ENCODE peak calls at places on chromosome 18, in four cellular contexts. One of them, this sample, is unnamed.

GRCh38 chr18:57813245-57813644 is 10.1 kb upstream of the ATP8B1 start:
- DNase-seq in pancreas: no peak
- DNase-seq in EL: peak; percentile 99
- DNase-seq in germinal center: no peak
- DNase-seq in this sample: peak; percentile 96

GRCh38 chr18:57352271-57352701 is at the start of gene ST8SIA3:
- DNase-seq in pancreas: no peak
- DNase-seq in EL: no peak
- DNase-seq in germinal center: no peak
- DNase-seq in this sample: no peak

GRCh38 chr18:43870626-43871025 is 593.3 kb upstream of the SYT4 start:
- DNase-seq in pancreas: no peak
- DNase-seq in EL: no peak
- DNase-seq in germinal center: no peak
- DNase-seq in this sample: no peak

GRCh38 chr18:75249672-75250470 is 39.3 kb downstream of the TSHZ1 start:
- DNase-seq in pancreas: no peak
- DNase-seq in EL: no peak
- DNase-seq in germinal center: no peak
- DNase-seq in this sample: no peak

GRCh38 chr18:9808530-9809241 is 77.1 kb upstream of the TXNDC2 start:
- DNase-seq in pancreas: peak; percentile 17
- DNase-seq in EL: peak; percentile 54
- DNase-seq in germinal center: no peak
- DNase-seq in this sample: no peak

GRCh38 chr18:62832282-62832681 is 116.9 kb downstream of the PHLPP1 start:
- DNase-seq in pancreas: no peak
- DNase-seq in EL: no peak
- DNase-seq in germinal center: no peak
- DNase-seq in this sample: no peak

GRCh38 chr18:3180325-3180724 is 39.4 kb downstream of the MYOM1 start:
- DNase-seq in pancreas: no peak
- DNase-seq in EL: peak; percentile 29
- DNase-seq in germinal center: no peak
- DNase-seq in this sample: peak; percentile 91

GRCh38 chr18:10190564-10190963 is 263.9 kb upstream of the APCDD1 start:
- DNase-seq in pancreas: no peak
- DNase-seq in EL: peak; percentile 47
- DNase-seq in germinal center: no peak
- DNase-seq in this sample: no peak

GRCh38 chr18:21843340-21843739 is 102.7 kb downstream of the MIB1 start:
- DNase-seq in pancreas: no peak
- DNase-seq in EL: no peak
- DNase-seq in germinal center: no peak
- DNase-seq in this sample: no peak

GRCh38 chr18:65498605-65499004 is 252.2 kb upstream of the CDH7 start:
- DNase-seq in pancreas: no peak
- DNase-seq in EL: no peak
- DNase-seq in germinal center: no peak
- DNase-seq in this sample: no peak

GRCh38 chr18:67302043-67302442 is 214.5 kb downstream of the DSEL start:
- DNase-seq in pancreas: no peak
- DNase-seq in EL: peak; percentile 46
- DNase-seq in germinal center: no peak
- DNase-seq in this sample: no peak

GRCh38 chr18:59787998-59788875 is 91.0 kb upstream of the CCBE1 start:
- DNase-seq in pancreas: no peak
- DNase-seq in EL: peak; percentile 82
- DNase-seq in germinal center: no peak
- DNase-seq in this sample: peak; percentile 39

GRCh38 chr18:48222118-48222517 is 187.1 kb downstream of the ZBTB7C start:
- DNase-seq in pancreas: peak; percentile 61
- DNase-seq in EL: no peak
- DNase-seq in germinal center: no peak
- DNase-seq in this sample: no peak

GRCh38 chr18:644395-645004 is 13.0 kb upstream of the TYMS start:
- DNase-seq in pancreas: no peak
- DNase-seq in EL: no peak
- DNase-seq in germinal center: no peak
- DNase-seq in this sample: no peak

GRCh38 chr18:70411886-70412443 is 123.1 kb downstream of the SOCS6 start:
- DNase-seq in pancreas: no peak
- DNase-seq in EL: no peak
- DNase-seq in germinal center: no peak
- DNase-seq in this sample: peak; percentile 91

GRCh38 chr18:44696892-44697291 is 16.2 kb downstream of the SETBP1 start:
- DNase-seq in pancreas: peak; percentile 52
- DNase-seq in EL: no peak
- DNase-seq in germinal center: no peak
- DNase-seq in this sample: no peak

GRCh38 chr18:62590799-62591640 is 68.2 kb downstream of the ZCCHC2 start:
- DNase-seq in pancreas: no peak
- DNase-seq in EL: no peak
- DNase-seq in germinal center: no peak
- DNase-seq in this sample: no peak

GRCh38 chr18:35671952-35672603 is 90.5 kb downstream of the GALNT1 start:
- DNase-seq in pancreas: no peak
- DNase-seq in EL: no peak
- DNase-seq in germinal center: no peak
- DNase-seq in this sample: no peak

GRCh38 chr18:23208600-23208999 is 73.3 kb downstream of the CABLES1 start:
- DNase-seq in pancreas: no peak
- DNase-seq in EL: no peak
- DNase-seq in germinal center: no peak
- DNase-seq in this sample: no peak

GRCh38 chr18:74817576-74817975 is 219.9 kb downstream of the ZNF407 start:
- DNase-seq in pancreas: no peak
- DNase-seq in EL: no peak
- DNase-seq in germinal center: no peak
- DNase-seq in this sample: no peak

GRCh38 chr18:57915848-57916596 is 112.9 kb upstream of the ATP8B1 start:
- DNase-seq in pancreas: peak; percentile 13
- DNase-seq in EL: peak; percentile 40
- DNase-seq in germinal center: peak; percentile 14
- DNase-seq in this sample: peak; percentile 39

GRCh38 chr18:31892936-31893335 is 50.0 kb downstream of the TRAPPC8 start:
- DNase-seq in pancreas: no peak
- DNase-seq in EL: no peak
- DNase-seq in germinal center: no peak
- DNase-seq in this sample: no peak

GRCh38 chr18:52670903-52671302 is 330.9 kb downstream of the DCC start:
- DNase-seq in pancreas: peak; percentile 10
- DNase-seq in EL: no peak
- DNase-seq in germinal center: no peak
- DNase-seq in this sample: no peak

GRCh38 chr18:2508678-2509077 is 62.6 kb downstream of the METTL4 start:
- DNase-seq in pancreas: no peak
- DNase-seq in EL: no peak
- DNase-seq in germinal center: no peak
- DNase-seq in this sample: no peak

GRCh38 chr18:35458271-35458670 is 39.5 kb downstream of the INO80C start:
- DNase-seq in pancreas: no peak
- DNase-seq in EL: no peak
- DNase-seq in germinal center: no peak
- DNase-seq in this sample: no peak